ENCODE peak calls at places on chromosomes 4 and X, in four cellular contexts. A, I, W and R are unnamed samples.

GRCh38 chr4:104966349-104967033 is 180.2 kb upstream of the TET2 start:
- DNase-seq in A (peak), I (no peak), W (peak), R (no peak)

GRCh38 chrX:155266446-155266845 is 2.2 kb upstream of the RAB39B start:
- DNase-seq in W (no peak), I (no peak), A (no peak), R (no peak)

GRCh38 chr4:183437452-183437851 is 7.0 kb upstream of the CDKN2AIP start:
- DNase-seq in W (no peak), I (peak), A (no peak), R (no peak)

GRCh38 chrX:41468647-41469323 is 21.6 kb downstream of the NYX start:
- DNase-seq in W (no peak), I (peak), A (no peak), R (peak)

GRCh38 chr4:128163177-128164117 is 102.3 kb downstream of the LARP1B start:
- DNase-seq in I (peak), W (no peak), A (no peak), R (no peak)

GRCh38 chr4:173801876-173802713 is 272.1 kb upstream of the HAND2 start:
- DNase-seq in I (peak), A (no peak), W (no peak), R (no peak)

GRCh38 chr4:182083681-182084410 is 159.4 kb upstream of the TENM3 start:
- DNase-seq in W (no peak), A (no peak), I (no peak), R (peak)

GRCh38 chr4:181564616-181565015 is 678.6 kb upstream of the TENM3 start:
- DNase-seq in I (no peak), W (no peak), A (no peak), R (no peak)

GRCh38 chr4:77021614-77022089 is 54.1 kb downstream of the CCNI start:
- DNase-seq in A (no peak), I (peak), W (no peak), R (no peak)

GRCh38 chr4:84481077-84481878 is 17.8 kb downstream of the NKX6-1 start:
- DNase-seq in I (no peak), A (no peak), W (no peak), R (no peak)

GRCh38 chrX:110086162-110086915 is 83.4 kb downstream of the TMEM164 start:
- DNase-seq in W (no peak), I (peak), A (no peak), R (no peak)

GRCh38 chr4:792729-793108 is 33.2 kb downstream of the CPLX1 start:
- DNase-seq in W (no peak), A (peak), I (no peak), R (no peak)

GRCh38 chrX:20252392-20253231 is 14.1 kb downstream of the RPS6KA3 start:
- DNase-seq in I (peak), W (no peak), A (peak), R (no peak)

GRCh38 chrX:131812847-131813825 is 210.0 kb upstream of the STK26 start:
- DNase-seq in W (no peak), I (peak), A (peak), R (peak)

GRCh38 chrX:119523664-119524184 is 41.5 kb downstream of the STEEP1 start:
- DNase-seq in A (no peak), I (no peak), W (no peak), R (no peak)

GRCh38 chr4:56388311-56388710 is 1.0 kb upstream of the AASDH start:
- DNase-seq in I (peak), W (no peak), A (no peak), R (no peak)

GRCh38 chrX:106802388-106803275 is at the start of gene TBC1D8B:
- DNase-seq in I (peak), A (peak), W (no peak), R (no peak)

GRCh38 chr4:152509595-152510209 is 26.2 kb downstream of the FBXW7 start:
- DNase-seq in W (no peak), A (no peak), I (no peak), R (no peak)

GRCh38 chr4:88227734-88228133 is 56.6 kb downstream of the PPM1K start:
- DNase-seq in I (no peak), A (no peak), W (no peak), R (no peak)

GRCh38 chr4:118281611-118282442 is 71.0 kb downstream of the PRSS12 start:
- DNase-seq in I (peak), W (no peak), A (no peak), R (no peak)

GRCh38 chrX:130771230-130771629 is 131.8 kb downstream of the ENOX2 start:
- DNase-seq in I (peak), W (no peak), A (no peak), R (no peak)

GRCh38 chr4:152101546-152102183 is 340.9 kb upstream of the GATB start:
- DNase-seq in W (no peak), I (no peak), A (no peak), R (no peak)

GRCh38 chrX:31397119-31397518 is 325.3 kb upstream of the FTHL17 start:
- DNase-seq in I (peak), W (no peak), A (no peak), R (no peak)

GRCh38 chrX:1521459-1521956 is 15.5 kb downstream of the P2RY8 start:
- DNase-seq in A (peak), W (no peak), I (no peak), R (no peak)

GRCh38 chr4:30543057-30543456 is 177.1 kb upstream of the PCDH7 start:
- DNase-seq in A (no peak), W (no peak), I (no peak), R (no peak)

GRCh38 chr4:145937021-145937861 is 1.4 kb downstream of the ZNF827 start:
- DNase-seq in I (peak), W (peak), A (peak), R (no peak)

GRCh38 chr4:143357161-143357845 is 20.6 kb downstream of the GAB1 start:
- DNase-seq in A (no peak), W (no peak), I (no peak), R (no peak)

GRCh38 chrX:141468940-141469339 is 115.6 kb downstream of the SPANXA1 start:
- DNase-seq in A (no peak), I (peak), W (no peak), R (no peak)

GRCh38 chr4:171031338-171031737 is 781.9 kb upstream of the GALNTL6 start:
- DNase-seq in I (no peak), W (no peak), A (no peak), R (no peak)

GRCh38 chr4:83771113-83771705 is 235.3 kb downstream of the GPAT3 start:
- DNase-seq in A (peak), W (peak), I (peak), R (no peak)

GRCh38 chrX:96004386-96004785 is 680.3 kb upstream of the DIAPH2 start:
- DNase-seq in I (peak), W (no peak), A (no peak), R (no peak)

GRCh38 chr4:185210102-185210981 is 944 bp downstream of the SNX25 start:
- DNase-seq in A (peak), W (no peak), I (peak), R (no peak)

GRCh38 chrX:22357621-22358020 is 84.9 kb downstream of the CBLL2 start:
- DNase-seq in W (no peak), A (no peak), I (peak), R (no peak)

GRCh38 chr4:137226900-137227299 is 305.4 kb downstream of the PCDH18 start:
- DNase-seq in W (no peak), A (no peak), I (peak), R (no peak)

GRCh38 chrX:69277961-69278795 is 112.9 kb upstream of the PJA1 start:
- DNase-seq in I (no peak), W (no peak), A (no peak), R (no peak)

GRCh38 chr4:153067376-153067775 is 131.3 kb downstream of the FHDC1 start:
- DNase-seq in A (no peak), I (peak), W (no peak), R (no peak)

GRCh38 chrX:70762285-70762684 is 146.2 kb downstream of the TEX11 start:
- DNase-seq in I (no peak), W (no peak), A (no peak), R (no peak)

GRCh38 chr4:145786261-145786660 is 106.3 kb downstream of the C4orf51 start:
- DNase-seq in W (no peak), A (no peak), I (no peak), R (no peak)

GRCh38 chrX:129982300-129983246 is at the start of gene BCORL1:
- DNase-seq in I (peak), A (peak), W (peak), R (peak)

GRCh38 chr4:175092114-175092513 is 174.0 kb downstream of the ADAM29 start:
- DNase-seq in I (no peak), W (no peak), A (no peak), R (no peak)